ENCODE peak calls at places on chromosomes 3 and 15, in ten cellular contexts. W is HFF-Myc; Y is H54; Z is activated T-cell treated with anti-CD3 and anti-CD28 coated beads, Interleukin-2, amount 50 U/mL, for 72 hours; J is cardiac muscle cell; V is ovary; S is stimulated activated CD4-positive, alpha-beta T cell treated with anti-CD3 and anti-CD28 coated beads, Interleukin-12 subunit alpha, Interleukin-12 subunit beta, amount 100 ng/mL, for 4 hours; B is glutamatergic neuron; T is cardiac fibroblast; C is EL. K is an unnamed sample.

GRCh38 chr15:60126661-60127060 is 122.5 kb downstream of the FOXB1 start:
- DNase-seq in V (no peak), J (no peak), C (no peak), Y (no peak), S (no peak), Z (no peak), B (no peak), W (no peak), T (no peak), K (no peak)

GRCh38 chr15:85414495-85414894 is 34.1 kb downstream of the AKAP13 start:
- DNase-seq in V (no peak), S (no peak), W (no peak), Y (no peak), J (no peak), C (no peak), B (no peak), T (peak), Z (no peak), K (peak)

GRCh38 chr3:33597257-33597689 is 120.8 kb downstream of the CLASP2 start:
- DNase-seq in V (no peak), B (no peak), J (no peak), C (no peak), Y (no peak), Z (no peak), W (no peak), T (no peak), S (no peak), K (no peak)

GRCh38 chr3:98906230-98906629 is 4.7 kb upstream of the DCBLD2 start:
- DNase-seq in V (no peak), T (peak), W (peak), C (peak), Y (peak), Z (no peak), S (no peak), J (no peak), B (no peak), K (no peak)

GRCh38 chr3:194407423-194407822 is 8.4 kb upstream of the GP5 start:
- DNase-seq in V (no peak), J (no peak), S (no peak), Z (peak), Y (no peak), C (peak), W (no peak), T (peak), B (no peak), K (no peak)

GRCh38 chr3:72380193-72380592 is 468.1 kb downstream of the SHQ1 start:
- DNase-seq in S (no peak), Y (peak), C (peak), Z (no peak), J (no peak), T (peak), W (no peak), B (no peak), V (no peak), K (no peak)

GRCh38 chr3:195078891-195079440 is 192.0 kb downstream of the XXYLT1 start:
- DNase-seq in J (no peak), T (no peak), B (peak), Z (no peak), V (no peak), S (no peak), W (no peak), C (no peak), Y (no peak), K (no peak)

GRCh38 chr3:190601597-190601996 is 87.7 kb downstream of the IL1RAP start:
- DNase-seq in Z (no peak), V (peak), T (peak), W (no peak), J (no peak), Y (no peak), B (no peak), S (no peak), C (no peak), K (no peak)

GRCh38 chr3:12471228-12471627 is 13.1 kb upstream of the TSEN2 start:
- DNase-seq in T (no peak), B (no peak), J (no peak), Z (peak), C (no peak), W (no peak), V (no peak), Y (peak), S (peak), K (no peak)

GRCh38 chr3:169147246-169148008 is 516.1 kb downstream of the MECOM start:
- DNase-seq in B (peak), V (no peak), T (peak), J (peak), S (no peak), Y (peak), W (no peak), Z (peak), C (peak), K (no peak)

GRCh38 chr3:104519068-104519467 is 847.6 kb upstream of the ALCAM start:
- DNase-seq in C (no peak), T (no peak), S (no peak), Y (no peak), W (no peak), J (no peak), Z (no peak), V (no peak), B (no peak), K (no peak)

GRCh38 chr15:80929225-80929624 is 60.4 kb downstream of the MESD start:
- DNase-seq in T (no peak), C (peak), Y (peak), W (peak), B (no peak), V (no peak), J (no peak), Z (no peak), S (no peak), K (no peak)

GRCh38 chr15:50881121-50882048 is 27.1 kb upstream of the AP4E1 start:
- DNase-seq in Z (peak), B (no peak), T (peak), V (no peak), Y (no peak), C (no peak), J (no peak), S (no peak), W (no peak), K (peak)

GRCh38 chr3:126270145-126270811 is 86.9 kb downstream of the KLF15 start:
- DNase-seq in T (peak), S (no peak), J (no peak), C (no peak), V (peak), Y (no peak), B (no peak), W (no peak), Z (no peak), K (no peak)

GRCh38 chr15:100111103-100112060 is 230.4 kb downstream of the ADAMTS17 start:
- DNase-seq in T (peak), V (no peak), Y (peak), B (no peak), W (peak), J (no peak), S (peak), C (peak), Z (peak), K (no peak)

GRCh38 chr3:110180733-110181132 is 843.4 kb upstream of the DPPA4 start:
- DNase-seq in Y (no peak), B (no peak), S (no peak), T (peak), V (peak), C (peak), J (no peak), Z (no peak), W (peak), K (no peak)

GRCh38 chr3:53109822-53110771 is 20.1 kb downstream of the RFT1 start:
- DNase-seq in J (peak), T (peak), C (peak), V (peak), W (peak), B (peak), Y (no peak), Z (peak), S (no peak), K (peak)

GRCh38 chr3:188343894-188344293 is 189.9 kb downstream of the LPP start:
- DNase-seq in C (no peak), W (no peak), Z (no peak), Y (no peak), B (no peak), V (no peak), J (no peak), S (no peak), T (no peak), K (no peak)

GRCh38 chr3:197256836-197257444 is 41.5 kb downstream of the DLG1 start:
- DNase-seq in C (peak), J (peak), Z (peak), V (no peak), Y (no peak), B (no peak), S (peak), W (peak), T (peak), K (peak)

GRCh38 chr15:74780983-74781672 is 752 bp upstream of the CSK start:
- DNase-seq in T (peak), Y (no peak), V (no peak), B (no peak), Z (peak), W (no peak), S (no peak), C (peak), J (peak), K (peak)

GRCh38 chr3:116005404-116005803 is 382.1 kb downstream of the GAP43 start:
- DNase-seq in B (peak), S (no peak), T (peak), W (peak), C (peak), J (no peak), Z (no peak), V (no peak), Y (peak), K (no peak)

GRCh38 chr15:42058791-42059190 is 35.6 kb downstream of the PLA2G4D start:
- DNase-seq in Z (no peak), S (no peak), V (no peak), B (no peak), J (no peak), C (no peak), T (no peak), Y (no peak), W (no peak), K (no peak)

GRCh38 chr3:67864587-67865183 is 210.3 kb upstream of the SUCLG2 start:
- DNase-seq in C (no peak), J (no peak), S (no peak), V (no peak), T (no peak), Z (no peak), W (no peak), Y (no peak), B (no peak), K (no peak)

GRCh38 chr3:156317457-156317856 is 197.1 kb downstream of the KCNAB1 start:
- DNase-seq in S (no peak), W (peak), T (peak), J (no peak), B (no peak), Y (peak), Z (no peak), V (no peak), C (peak), K (no peak)

GRCh38 chr15:73268457-73268856 is 100.3 kb downstream of the HCN4 start:
- DNase-seq in T (no peak), J (no peak), Z (no peak), B (no peak), Y (no peak), C (no peak), S (no peak), V (no peak), W (no peak), K (no peak)

GRCh38 chr3:193701896-193702644 is 109.1 kb downstream of the OPA1 start:
- DNase-seq in T (no peak), Z (no peak), S (no peak), Y (no peak), C (no peak), B (no peak), J (no peak), V (no peak), W (no peak), K (no peak)

GRCh38 chr3:111763968-111764367 is 95.1 kb upstream of the PHLDB2 start:
- DNase-seq in B (no peak), S (no peak), V (no peak), Y (no peak), W (no peak), Z (no peak), C (no peak), J (no peak), T (peak), K (no peak)

GRCh38 chr3:141049681-141050080 is 1.5 kb upstream of the SPSB4 start:
- DNase-seq in T (no peak), W (no peak), Z (peak), S (no peak), C (no peak), J (no peak), V (no peak), B (no peak), Y (no peak), K (peak)

GRCh38 chr3:44845528-44846520 is 15.9 kb upstream of the TMEM42 start:
- DNase-seq in T (peak), Z (no peak), S (no peak), B (no peak), V (peak), Y (no peak), W (no peak), J (peak), C (no peak), K (peak)

GRCh38 chr3:16026753-16027152 is 147.7 kb upstream of the GALNT15 start:
- DNase-seq in T (peak), S (no peak), W (no peak), Y (no peak), Z (no peak), C (no peak), J (no peak), V (no peak), B (no peak), K (no peak)

GRCh38 chr3:37096292-37096691 is 78.1 kb downstream of the LRRFIP2 start:
- DNase-seq in J (no peak), T (peak), S (no peak), Z (no peak), W (peak), Y (no peak), B (no peak), V (no peak), C (peak), K (no peak)

K was measured in Karpas-422.